ENCODE peak calls at places on chromosomes 13 and 19, in eight cellular contexts. Z is MG63; Y is CD8-positive, alpha-beta memory T cell; C is mucosa of descending colon; G is ascending aorta; B is fibroblast of the aortic adventitia; F is DND-41; V is fibroblast of mammary gland. Q is an unnamed sample.

GRCh38 chr19:9847087-9847671 is 12.1 kb downstream of the PIN1 start:
- DNase-seq in Z (peak; percentile 93), Y (no peak), C (no peak), G (peak; percentile 82), B (peak; percentile 94), F (peak; percentile 25), V (peak; percentile 98), Q (no peak)

GRCh38 chr19:18832331-18833140 is 777 bp downstream of the UPF1 start:
- DNase-seq in Z (peak; percentile 40), Y (peak; percentile 11), C (peak; percentile 63), G (no peak), B (no peak), F (peak; percentile 22), V (peak; percentile 27), Q (no peak)

GRCh38 chr13:80312967-80313366 is 28.0 kb downstream of the SPRY2 start:
- DNase-seq in Z (no peak), Y (no peak), C (no peak), G (no peak), B (peak; percentile 14), F (no peak), V (no peak), Q (no peak)

GRCh38 chr13:34864650-34865049 is 77.4 kb upstream of the NBEA start:
- DNase-seq in Z (no peak), Y (no peak), C (no peak), G (no peak), B (no peak), F (no peak), V (peak; percentile 12), Q (no peak)

GRCh38 chr19:32652893-32653625 is 21.9 kb downstream of the ANKRD27 start:
- DNase-seq in Z (peak; percentile 23), Y (no peak), C (peak; percentile 69), G (no peak), B (peak; percentile 66), F (no peak), V (peak; percentile 61), Q (no peak)

GRCh38 chr13:29693297-29693945 is 97.9 kb upstream of the SLC7A1 start:
- DNase-seq in Z (no peak), Y (no peak), C (peak; percentile 33), G (no peak), B (no peak), F (no peak), V (no peak), Q (no peak)

GRCh38 chr13:22278336-22278929 is 607.6 kb downstream of the FGF9 start:
- DNase-seq in Z (peak; percentile 42), Y (peak; percentile 48), C (peak; percentile 59), G (peak; percentile 73), B (peak; percentile 25), F (peak; percentile 18), V (peak; percentile 12), Q (peak; percentile 43)

GRCh38 chr13:80070024-80070703 is 270.8 kb downstream of the SPRY2 start:
- DNase-seq in Z (no peak), Y (no peak), C (no peak), G (no peak), B (no peak), F (no peak), V (no peak), Q (no peak)

GRCh38 chr19:1859319-1859718 is 4.1 kb downstream of the KLF16 start:
- DNase-seq in Z (no peak), Y (no peak), C (peak; percentile 57), G (no peak), B (no peak), F (no peak), V (no peak), Q (no peak)
- H3K4me3 ChIP-seq in Z (no peak overlapping the region), Y (no peak overlapping the region), C (no peak overlapping the region), G (no peak overlapping the region), B (no peak overlapping the region), F (no peak overlapping the region), V (no peak overlapping the region), Q (no peak overlapping the region)

GRCh38 chr19:55212447-55212846 is 3.1 kb upstream of the PTPRH start:
- DNase-seq in Z (peak; percentile 74), Y (no peak), C (peak; percentile 75), G (no peak), B (no peak), F (peak; percentile 46), V (no peak), Q (peak; percentile 67)

GRCh38 chr19:55220525-55220924 is 8.0 kb downstream of the TMEM86B start:
- DNase-seq in Z (no peak), Y (no peak), C (no peak), G (no peak), B (no peak), F (peak; percentile 42), V (no peak), Q (no peak)

GRCh38 chr19:55213547-55213946 is 4.2 kb upstream of the PTPRH start:
- DNase-seq in Z (no peak), Y (no peak), C (no peak), G (no peak), B (no peak), F (no peak), V (no peak), Q (no peak)

GRCh38 chr19:55216461-55217198 is 7.3 kb upstream of the PTPRH start:
- DNase-seq in Z (peak; percentile 99), Y (peak; percentile 12), C (peak; percentile 88), G (peak; percentile 82), B (peak; percentile 100), F (peak; percentile 73), V (peak; percentile 100), Q (peak; percentile 86)
- H3K4me3 ChIP-seq in Z (peak overlapping the region; percentile 45), Y (no peak overlapping the region), C (no peak overlapping the region), G (peak overlapping the region; percentile 42), B (peak overlapping the region; percentile 65), F (no peak overlapping the region), V (peak overlapping the region; percentile 30), Q (peak overlapping the region; percentile 59)

GRCh38 chr19:50717891-50718254 is 1.7 kb downstream of the SHANK1 start:
- DNase-seq in Z (no peak), Y (no peak), C (no peak), G (no peak), B (no peak), F (peak; percentile 34), V (no peak), Q (no peak)
- H3K4me3 ChIP-seq in Z (peak overlapping the region; percentile 47), Y (no peak overlapping the region), C (no peak overlapping the region), G (peak overlapping the region; percentile 33), B (no peak overlapping the region), F (no peak overlapping the region), V (no peak overlapping the region), Q (peak overlapping the region; percentile 40)

DNA sequence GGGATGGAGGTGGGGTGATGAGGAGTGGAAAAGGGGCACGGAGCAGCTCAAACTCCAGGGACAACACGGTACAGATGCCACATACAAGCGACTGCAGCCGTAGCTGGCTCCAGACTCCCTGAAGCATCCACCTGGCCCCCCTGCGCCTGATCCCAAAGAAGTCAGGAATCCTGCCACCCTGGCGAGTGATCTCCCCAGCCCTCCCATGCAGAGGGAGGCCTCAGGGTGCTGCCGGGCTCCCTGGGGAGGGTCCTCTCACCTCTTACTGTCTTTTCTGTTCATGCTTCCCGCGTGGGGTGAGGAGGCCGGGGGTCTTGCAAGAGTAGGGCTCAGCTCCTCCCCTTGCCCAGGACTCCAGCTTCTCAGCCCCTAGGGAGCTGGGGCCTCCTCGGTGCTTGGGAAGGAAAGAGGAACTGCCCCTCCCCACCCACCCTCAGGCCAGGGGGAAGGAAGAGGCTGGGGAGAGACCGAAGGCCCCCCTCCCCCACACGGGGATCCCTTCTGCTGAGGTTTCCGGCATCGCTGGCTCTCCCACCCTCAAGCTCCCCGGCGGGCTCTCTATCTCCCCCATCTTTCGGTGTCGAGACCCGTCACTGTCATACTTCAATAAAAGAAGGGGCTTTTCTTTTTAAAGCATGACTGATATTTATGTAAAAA is at the start of gene RASGRP4:
- DNase-seq in Z (no peak), Y (peak; percentile 33), C (peak; percentile 40), G (peak; percentile 66), B (no peak), F (peak; percentile 72), V (no peak), Q (peak; percentile 43)
- H3K4me3 ChIP-seq in Z (no peak within 1 kb of the TSS), Y (no peak within 1 kb of the TSS), C (no peak within 1 kb of the TSS), G (no peak within 1 kb of the TSS), B (no peak within 1 kb of the TSS), F (no peak within 1 kb of the TSS), V (no peak within 1 kb of the TSS), Q (no peak within 1 kb of the TSS)

GRCh38 chr19:35755550-35756371 is 1.1 kb downstream of the HSPB6 start:
- DNase-seq in Z (no peak), Y (peak; percentile 53), C (peak; percentile 82), G (peak; percentile 94), B (peak; percentile 85), F (no peak), V (peak; percentile 88), Q (no peak)

GRCh38 chr19:35752746-35753350 is 4.0 kb downstream of the HSPB6 start:
- DNase-seq in Z (no peak), Y (no peak), C (no peak), G (no peak), B (peak; percentile 24), F (no peak), V (no peak), Q (no peak)

GRCh38 chr19:35755160-35755549 is 1.7 kb downstream of the HSPB6 start:
- DNase-seq in Z (no peak), Y (no peak), C (no peak), G (no peak), B (no peak), F (no peak), V (no peak), Q (no peak)

GRCh38 chr19:35753634-35754364 is 3.0 kb downstream of the HSPB6 start:
- DNase-seq in Z (no peak), Y (no peak), C (no peak), G (no peak), B (peak; percentile 41), F (no peak), V (no peak), Q (no peak)

GRCh38 chr19:35754365-35755139 is 2.3 kb downstream of the HSPB6 start:
- DNase-seq in Z (no peak), Y (no peak), C (no peak), G (no peak), B (peak; percentile 31), F (no peak), V (peak; percentile 12), Q (no peak)
- H3K4me3 ChIP-seq in Z (no peak overlapping the region), Y (no peak overlapping the region), C (no peak overlapping the region), G (peak overlapping the region; percentile 53), B (peak overlapping the region; percentile 91), F (no peak overlapping the region), V (peak overlapping the region; percentile 31), Q (no peak overlapping the region)